ENCODE peak calls at places on chromosomes 2 and 18, in nine cellular contexts. W is astrocyte of the spinal cord, F is MG63, R is astrocyte of the cerebellum, C is choroid plexus epithelial cell, V is endodermal cell, H is tibial artery, I is sigmoid colon, L is psoas muscle. N is an unnamed sample.

GRCh38 chr2:238635637-238636036 is 208.9 kb downstream of the ASB1 start:
- DNase-seq in W (no peak), L (no peak), V (no peak), R (no peak), H (no peak), C (no peak), I (peak; percentile 76), F (no peak), N (no peak)

GRCh38 chr2:68367918-68368656 is 3.0 kb downstream of the PLEK start:
- DNase-seq in L (no peak), I (no peak), W (no peak), F (no peak), V (no peak), C (no peak), R (no peak), H (no peak), N (no peak)

GRCh38 chr18:49949991-49950395 is 136.7 kb upstream of the ACAA2 start:
- DNase-seq in H (no peak), L (no peak), V (no peak), I (no peak), C (no peak), F (no peak), R (no peak), W (no peak), N (no peak)

GRCh38 chr2:95174031-95174430 is 8.4 kb downstream of the ZNF2 start:
- DNase-seq in W (no peak), V (no peak), F (no peak), L (no peak), H (no peak), R (no peak), I (no peak), C (no peak), N (no peak)

GRCh38 chr2:229800997-229801754 is 86.8 kb upstream of the DNER start:
- DNase-seq in I (no peak), H (peak; percentile 48), L (peak; percentile 59), R (peak; percentile 53), V (peak; percentile 81), F (peak; percentile 50), C (peak; percentile 86), W (peak; percentile 72), N (peak; percentile 48)

GRCh38 chr2:43142921-43143438 is 83.4 kb downstream of the ZFP36L2 start:
- DNase-seq in V (no peak), F (no peak), W (no peak), R (no peak), C (peak; percentile 28), I (no peak), H (no peak), L (no peak), N (no peak)

GRCh38 chr18:37362158-37362890 is 203.3 kb downstream of the CELF4 start:
- DNase-seq in V (peak; percentile 89), R (no peak), W (no peak), L (no peak), I (no peak), H (no peak), F (no peak), C (no peak), N (no peak)

GRCh38 chr2:86790828-86791561 is at the start of gene CD8A:
- DNase-seq in L (no peak), F (no peak), I (no peak), V (peak; percentile 71), H (no peak), W (no peak), R (no peak), C (peak; percentile 41), N (no peak)

GRCh38 chr2:133171396-133172004 is 396.8 kb downstream of the NCKAP5 start:
- DNase-seq in L (no peak), I (no peak), C (peak; percentile 81), F (no peak), R (peak; percentile 66), H (no peak), W (peak; percentile 80), V (peak; percentile 45), N (no peak)

GRCh38 chr2:215841175-215841816 is 172.1 kb downstream of the MREG start:
- DNase-seq in W (no peak), I (no peak), V (no peak), H (no peak), L (no peak), C (peak; percentile 69), F (no peak), R (no peak), N (no peak)

GRCh38 chr18:46042571-46043123 is 29.4 kb downstream of the PSTPIP2 start:
- DNase-seq in F (peak; percentile 39), I (no peak), R (peak; percentile 83), C (peak; percentile 64), V (no peak), L (no peak), W (peak; percentile 84), H (no peak), N (no peak)

GRCh38 chr2:109031481-109032228 is 42.6 kb upstream of the EDAR start:
- DNase-seq in C (peak; percentile 65), I (no peak), F (peak; percentile 12), V (peak; percentile 82), R (no peak), H (no peak), L (peak; percentile 58), W (peak; percentile 22), N (peak; percentile 59)

GRCh38 chr2:232333361-232334135 is 45.0 kb upstream of the ALPP start:
- DNase-seq in V (peak; percentile 86), L (peak; percentile 50), W (no peak), C (peak; percentile 34), I (peak; percentile 58), H (peak; percentile 16), R (no peak), F (no peak), N (no peak)

GRCh38 chr2:69386376-69386775 is 651 bp downstream of the GFPT1 start:
- DNase-seq in V (no peak), W (no peak), C (no peak), H (no peak), F (no peak), I (no peak), R (no peak), L (no peak), N (no peak)

DNA sequence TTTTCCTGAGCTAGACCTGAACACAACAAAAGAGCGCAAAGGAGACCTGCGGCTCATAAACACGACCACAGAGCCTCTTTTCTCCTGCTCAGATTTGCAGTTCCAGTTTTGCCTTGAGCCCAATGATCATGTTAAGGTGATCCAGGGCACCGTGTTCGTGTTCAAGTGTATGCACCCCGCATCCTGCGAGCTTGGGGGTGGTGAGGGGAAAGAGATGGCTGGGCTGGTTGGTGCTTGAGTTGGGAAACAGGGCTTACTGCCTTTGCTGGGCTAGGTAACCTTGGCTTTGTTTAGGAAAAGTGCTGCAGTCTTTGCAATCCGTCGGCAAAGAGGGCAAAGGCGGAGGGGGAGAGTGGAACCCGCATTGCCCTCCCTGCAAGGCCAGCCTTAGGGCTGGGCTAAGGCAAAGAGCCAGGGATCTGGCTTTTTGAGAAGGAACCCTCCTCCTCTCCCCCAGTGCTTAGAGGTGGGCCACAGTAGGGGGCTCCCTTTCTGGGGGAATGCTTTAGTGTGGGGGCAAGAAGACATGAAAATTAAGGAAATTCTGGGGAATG is 1.3 kb downstream of the HOXD10 start:
- DNase-seq in F (no peak), W (no peak), H (no peak), V (peak; percentile 24), L (no peak), C (no peak), I (no peak), R (no peak), N (no peak)
- H3K4me3 ChIP-seq in F (no peak overlapping the region), W (no peak overlapping the region), H (no peak overlapping the region), V (no peak overlapping the region), L (no peak overlapping the region), C (no peak overlapping the region), I (no peak overlapping the region), R (no peak overlapping the region), N (no peak overlapping the region)

DNA sequence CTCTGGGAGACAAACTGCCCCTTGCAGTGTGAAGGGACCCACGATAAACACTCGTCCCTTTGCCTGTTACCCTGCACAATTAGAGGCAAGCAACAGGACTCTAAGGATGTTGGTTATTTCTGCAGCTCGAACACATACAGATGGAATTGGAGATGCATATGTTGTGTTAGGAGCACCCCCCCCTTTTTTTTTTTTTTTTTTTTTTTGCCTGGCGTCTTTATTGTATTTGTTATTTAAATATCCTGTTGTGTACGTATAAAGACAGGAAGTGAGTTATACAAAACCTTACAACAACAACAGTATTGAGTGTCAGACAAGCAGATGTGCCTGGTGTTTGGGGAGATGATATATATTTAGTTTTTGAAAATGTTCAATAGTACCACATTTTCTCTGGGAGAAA is 23.0 kb upstream of the ZNF516 start:
- DNase-seq in L (no peak), C (peak; percentile 42), I (no peak), H (no peak), R (no peak), W (peak; percentile 42), F (no peak), V (no peak), N (no peak)
- H3K4me3 ChIP-seq in L (peak overlapping the region; percentile 61), C (peak overlapping the region; percentile 63), I (peak overlapping the region; percentile 13), H (peak overlapping the region; percentile 29), R (peak overlapping the region; percentile 11), W (peak overlapping the region; percentile 39), F (no peak overlapping the region), V (peak overlapping the region; percentile 75), N (peak overlapping the region; percentile 22)

DNA sequence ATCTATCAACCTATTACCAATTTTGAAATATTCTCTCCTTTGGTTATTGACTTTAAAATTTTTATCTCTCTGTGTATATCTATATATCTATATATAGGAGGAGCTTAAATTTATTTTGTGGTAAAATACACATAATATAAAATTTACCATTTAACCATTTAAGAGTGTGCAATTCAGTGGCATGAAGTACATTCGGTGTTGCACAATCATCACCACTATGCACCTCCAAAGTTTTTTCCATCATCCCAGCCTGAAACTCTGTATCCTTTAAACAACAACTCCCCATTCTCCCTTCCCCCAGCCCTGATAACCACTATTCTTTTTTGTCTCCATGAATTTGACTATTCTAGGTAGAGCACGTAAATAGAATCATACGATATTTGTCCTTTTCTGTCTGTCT is 49.1 kb downstream of the CDKL4 start:
- DNase-seq in H (no peak), W (no peak), L (no peak), F (no peak), V (no peak), R (no peak), I (no peak), C (no peak), N (no peak)
- H3K4me3 ChIP-seq in H (no peak overlapping the region), W (no peak overlapping the region), L (no peak overlapping the region), F (no peak overlapping the region), V (no peak overlapping the region), R (no peak overlapping the region), I (no peak overlapping the region), C (no peak overlapping the region), N (no peak overlapping the region)

GRCh38 chr2:223721746-223722145 is 115.6 kb downstream of the AP1S3 start:
- DNase-seq in L (no peak), W (no peak), I (no peak), C (no peak), H (no peak), R (no peak), V (no peak), F (no peak), N (no peak)

GRCh38 chr2:223724831-223725230 is 112.6 kb downstream of the AP1S3 start:
- DNase-seq in L (no peak), H (no peak), I (no peak), V (no peak), F (no peak), C (peak; percentile 17), W (peak; percentile 33), R (no peak), N (no peak)

GRCh38 chr2:223722226-223722625 is 115.2 kb downstream of the AP1S3 start:
- DNase-seq in F (no peak), H (no peak), W (no peak), V (no peak), R (no peak), L (no peak), C (no peak), I (no peak), N (no peak)

GRCh38 chr2:223725494-223725893 is 111.9 kb downstream of the AP1S3 start:
- DNase-seq in F (peak; percentile 95), I (peak; percentile 81), W (peak; percentile 97), C (peak; percentile 96), R (peak; percentile 89), V (peak; percentile 92), L (peak; percentile 62), H (peak; percentile 69), N (no peak)

GRCh38 chr2:223723954-223724411 is 113.4 kb downstream of the AP1S3 start:
- DNase-seq in L (no peak), I (no peak), F (no peak), V (peak; percentile 86), H (no peak), W (no peak), R (no peak), C (no peak), N (no peak)
- H3K4me3 ChIP-seq in L (no peak overlapping the region), I (no peak overlapping the region), F (no peak overlapping the region), V (no peak overlapping the region), H (no peak overlapping the region), W (no peak overlapping the region), R (no peak overlapping the region), C (no peak overlapping the region), N (no peak overlapping the region)

N was measured in effector memory CD4-positive, alpha-beta T cell.